ENCODE peak calls at places on chromosome 22, in four cellular contexts. H is upper lobe of right lung, X is lower leg skin, E is T-helper 2 cell. N is an unnamed sample.

GRCh38 chr22:46577361-46578249 is 40.2 kb upstream of the CELSR1 start:
- DNase-seq in E (no peak), H (peak; percentile 76), X (no peak), N (no peak)

GRCh38 chr22:27771637-27772369 is 29.8 kb downstream of the MN1 start:
- DNase-seq in H (no peak), X (no peak), E (no peak), N (no peak)

GRCh38 chr22:43477151-43477725 is 65.4 kb downstream of the MPPED1 start:
- DNase-seq in X (no peak), H (no peak), E (no peak), N (no peak)

GRCh38 chr22:43038325-43038724 is 23.4 kb upstream of the PACSIN2 start:
- DNase-seq in H (no peak), X (no peak), E (no peak), N (no peak)

GRCh38 chr22:44340271-44341239 is 27.8 kb upstream of the SHISAL1 start:
- DNase-seq in X (no peak), H (no peak), E (no peak), N (no peak)

GRCh38 chr22:41523464-41524221 is 20.6 kb downstream of the POLR3H start:
- DNase-seq in E (no peak), H (no peak), X (no peak), N (no peak)

GRCh38 chr22:39980635-39981034 is 14.1 kb upstream of the FAM83F start:
- DNase-seq in X (no peak), E (no peak), H (no peak), N (no peak)

GRCh38 chr22:32574397-32574796 is 99.8 kb downstream of the FBXO7 start:
- DNase-seq in H (no peak), X (no peak), E (no peak), N (no peak)

GRCh38 chr22:39839198-39839597 is 54.4 kb downstream of the ENTHD1 start:
- DNase-seq in H (no peak), X (no peak), E (no peak), N (no peak)

GRCh38 chr22:24947383-24947782 is 889 bp upstream of the LHFPL7 start:
- DNase-seq in H (no peak), X (no peak), E (no peak), N (no peak)

GRCh38 chr22:16824718-16825687 is at the start of gene XKR3:
- DNase-seq in X (no peak), H (no peak), E (no peak), N (no peak)

GRCh38 chr22:29767289-29768051 is at the start of gene UQCR10:
- DNase-seq in E (peak; percentile 89), H (peak; percentile 97), X (peak; percentile 89), N (peak; percentile 86)

GRCh38 chr22:46234851-46235437 is 15.1 kb downstream of the CDPF1 start:
- DNase-seq in X (no peak), H (no peak), E (no peak), N (no peak)

GRCh38 chr22:20904008-20904979 is 12.9 kb upstream of the CRKL start:
- DNase-seq in H (no peak), E (no peak), X (peak; percentile 59), N (no peak)

GRCh38 chr22:32336185-32336603 is 21.5 kb upstream of the RFPL3 start:
- DNase-seq in H (peak; percentile 19), X (no peak), E (no peak), N (no peak)

GRCh38 chr22:43060213-43060612 is 29.0 kb downstream of the TTLL1 start:
- DNase-seq in H (no peak), E (peak; percentile 19), X (no peak), N (peak; percentile 3)

GRCh38 chr22:31650391-31650790 is 11.6 kb downstream of the PISD start:
- DNase-seq in X (no peak), H (no peak), E (no peak), N (no peak)

GRCh38 chr22:49007013-49007653 is 820.5 kb downstream of the BRD1 start:
- DNase-seq in H (peak; percentile 46), E (no peak), X (no peak), N (no peak)

GRCh38 chr22:17941501-17942406 is 82.6 kb downstream of the MICAL3 start:
- DNase-seq in E (no peak), H (no peak), X (no peak), N (no peak)

GRCh38 chr22:19292262-19293230 is 1.0 kb upstream of the CLTCL1 start:
- DNase-seq in X (peak; percentile 65), H (peak; percentile 64), E (no peak), N (no peak)

GRCh38 chr22:35509960-35510359 is 30.7 kb upstream of the RASD2 start:
- DNase-seq in E (no peak), X (no peak), H (no peak), N (no peak)

GRCh38 chr22:48187272-48187855 is 1424.9 kb downstream of the TBC1D22A start:
- DNase-seq in E (no peak), H (no peak), X (no peak), N (no peak)

GRCh38 chr22:28018461-28018927 is 99.4 kb upstream of the PITPNB start:
- DNase-seq in E (no peak), X (no peak), H (peak; percentile 41), N (no peak)

GRCh38 chr22:27918351-27919221 is 470 bp downstream of the PITPNB start:
- DNase-seq in X (peak; percentile 40), E (peak; percentile 36), H (peak; percentile 83), N (peak; percentile 20)

GRCh38 chr22:45781459-45781858 is 109.8 kb downstream of the ATXN10 start:
- DNase-seq in H (no peak), E (no peak), X (no peak), N (no peak)

GRCh38 chr22:41479671-41480396 is 10.9 kb downstream of the ACO2 start:
- DNase-seq in H (no peak), X (no peak), E (no peak), N (no peak)

GRCh38 chr22:26584010-26584409 is 5.9 kb downstream of the TPST2 start:
- DNase-seq in H (no peak), X (no peak), E (no peak), N (no peak)

GRCh38 chr22:33303109-33303508 is 244.9 kb upstream of the SYN3 start:
- DNase-seq in E (no peak), H (no peak), X (no peak), N (no peak)

GRCh38 chr22:49723478-49724029 is 104.1 kb downstream of the BRD1 start:
- DNase-seq in E (no peak), X (no peak), H (no peak), N (no peak)

GRCh38 chr22:43944670-43945430 is 10.4 kb upstream of the SAMM50 start:
- DNase-seq in X (no peak), H (no peak), E (no peak), N (no peak)

GRCh38 chr22:19884954-19885751 is 30.5 kb upstream of the GNB1L start:
- DNase-seq in X (no peak), H (no peak), E (no peak), N (no peak)